ENCODE peak calls at places on chromosomes 7 and 10, in five cellular contexts. One of them, this sample, is unnamed.

GRCh38 chr10:70778267-70778924 is 6.8 kb downstream of the TBATA start:
- DNase-seq in EL: no peak
- DNase-seq in SK-N-SH: peak; percentile 14
- DNase-seq in activated naive CD8-positive, alpha-beta T cell treated with anti-CD3 and anti-CD28 coated beads for 36 hours: no peak
- DNase-seq in NB4: no peak
- DNase-seq in this sample: no peak

GRCh38 chr10:43706166-43706565 is 57.5 kb upstream of the ZNF32 start:
- DNase-seq in EL: no peak
- DNase-seq in SK-N-SH: no peak
- DNase-seq in activated naive CD8-positive, alpha-beta T cell treated with anti-CD3 and anti-CD28 coated beads for 36 hours: no peak
- DNase-seq in NB4: no peak
- DNase-seq in this sample: no peak

GRCh38 chr7:8511810-8512209 is 78.4 kb downstream of the NXPH1 start:
- DNase-seq in EL: no peak
- DNase-seq in SK-N-SH: peak; percentile 41
- DNase-seq in activated naive CD8-positive, alpha-beta T cell treated with anti-CD3 and anti-CD28 coated beads for 36 hours: no peak
- DNase-seq in NB4: no peak
- DNase-seq in this sample: no peak

GRCh38 chr7:143334244-143334643 is 18.3 kb downstream of the CLCN1 start:
- DNase-seq in EL: no peak
- DNase-seq in SK-N-SH: no peak
- DNase-seq in activated naive CD8-positive, alpha-beta T cell treated with anti-CD3 and anti-CD28 coated beads for 36 hours: no peak
- DNase-seq in NB4: no peak
- DNase-seq in this sample: no peak

GRCh38 chr10:101562231-101562630 is 25.8 kb downstream of the POLL start:
- DNase-seq in EL: no peak
- DNase-seq in SK-N-SH: no peak
- DNase-seq in activated naive CD8-positive, alpha-beta T cell treated with anti-CD3 and anti-CD28 coated beads for 36 hours: no peak
- DNase-seq in NB4: no peak
- DNase-seq in this sample: no peak

GRCh38 chr7:75662579-75663301 is 76.0 kb downstream of the HIP1 start:
- DNase-seq in EL: no peak
- DNase-seq in SK-N-SH: no peak
- DNase-seq in activated naive CD8-positive, alpha-beta T cell treated with anti-CD3 and anti-CD28 coated beads for 36 hours: no peak
- DNase-seq in NB4: no peak
- DNase-seq in this sample: no peak

GRCh38 chr7:74482629-74483401 is 29.1 kb downstream of the GTF2IRD1 start:
- DNase-seq in EL: peak; percentile 97
- DNase-seq in SK-N-SH: no peak
- DNase-seq in activated naive CD8-positive, alpha-beta T cell treated with anti-CD3 and anti-CD28 coated beads for 36 hours: no peak
- DNase-seq in NB4: peak; percentile 78
- DNase-seq in this sample: peak; percentile 98

GRCh38 chr7:68166525-68166924 is 1169.9 kb downstream of the TYW1 start:
- DNase-seq in EL: no peak
- DNase-seq in SK-N-SH: peak; percentile 87
- DNase-seq in activated naive CD8-positive, alpha-beta T cell treated with anti-CD3 and anti-CD28 coated beads for 36 hours: no peak
- DNase-seq in NB4: no peak
- DNase-seq in this sample: no peak

GRCh38 chr10:79384773-79385391 is 37.6 kb downstream of the PPIF start:
- DNase-seq in EL: no peak
- DNase-seq in SK-N-SH: peak; percentile 18
- DNase-seq in activated naive CD8-positive, alpha-beta T cell treated with anti-CD3 and anti-CD28 coated beads for 36 hours: no peak
- DNase-seq in NB4: no peak
- DNase-seq in this sample: no peak

GRCh38 chr10:75358835-75359421 is 42.6 kb downstream of the ZNF503 start:
- DNase-seq in EL: peak; percentile 94
- DNase-seq in SK-N-SH: no peak
- DNase-seq in activated naive CD8-positive, alpha-beta T cell treated with anti-CD3 and anti-CD28 coated beads for 36 hours: no peak
- DNase-seq in NB4: peak; percentile 97
- DNase-seq in this sample: peak; percentile 42

GRCh38 chr10:89242340-89242680 is 9.3 kb downstream of the LIPA start:
- DNase-seq in EL: no peak
- DNase-seq in SK-N-SH: no peak
- DNase-seq in activated naive CD8-positive, alpha-beta T cell treated with anti-CD3 and anti-CD28 coated beads for 36 hours: no peak
- DNase-seq in NB4: no peak
- DNase-seq in this sample: no peak

GRCh38 chr7:133912916-133913697 is 214.0 kb upstream of the LRGUK start:
- DNase-seq in EL: peak; percentile 63
- DNase-seq in SK-N-SH: no peak
- DNase-seq in activated naive CD8-positive, alpha-beta T cell treated with anti-CD3 and anti-CD28 coated beads for 36 hours: no peak
- DNase-seq in NB4: no peak
- DNase-seq in this sample: peak; percentile 2

GRCh38 chr7:107939472-107940145 is 48.6 kb downstream of the DLD start:
- DNase-seq in EL: peak; percentile 84
- DNase-seq in SK-N-SH: no peak
- DNase-seq in activated naive CD8-positive, alpha-beta T cell treated with anti-CD3 and anti-CD28 coated beads for 36 hours: no peak
- DNase-seq in NB4: no peak
- DNase-seq in this sample: peak; percentile 62